ENCODE peak calls at places on chromosomes 6 and 20, in eight cellular contexts. One of them, this sample, is unnamed.

GRCh38 chr6:43481075-43481474 is 3.7 kb downstream of the TJAP1 start:
- DNase-seq in heart left ventricle: no peak
- DNase-seq in colonic mucosa: no peak
- DNase-seq in stomach: no peak
- DNase-seq in A549: no peak
- DNase-seq in astrocyte: no peak
- DNase-seq in HCT116: no peak
- DNase-seq in MM.1S: no peak
- DNase-seq in this sample: no peak

GRCh38 chr6:36964908-36965307 is 10.4 kb downstream of the PI16 start:
- DNase-seq in A549: no peak
- DNase-seq in heart left ventricle: no peak
- DNase-seq in stomach: no peak
- DNase-seq in colonic mucosa: no peak
- DNase-seq in HCT116: no peak
- DNase-seq in MM.1S: no peak
- DNase-seq in astrocyte: no peak
- DNase-seq in this sample: no peak

GRCh38 chr6:157428418-157429202 is 47.6 kb downstream of the ZDHHC14 start:
- DNase-seq in colonic mucosa: no peak
- DNase-seq in A549: peak
- DNase-seq in stomach: no peak
- DNase-seq in HCT116: peak
- DNase-seq in astrocyte: no peak
- DNase-seq in MM.1S: no peak
- DNase-seq in heart left ventricle: no peak
- DNase-seq in this sample: no peak

GRCh38 chr6:51350308-51350904 is 531.7 kb downstream of the TFAP2B start:
- DNase-seq in HCT116: no peak
- DNase-seq in MM.1S: no peak
- DNase-seq in colonic mucosa: no peak
- DNase-seq in stomach: no peak
- DNase-seq in astrocyte: no peak
- DNase-seq in A549: peak
- DNase-seq in heart left ventricle: no peak
- DNase-seq in this sample: no peak

GRCh38 chr20:33076662-33077398 is 2.6 kb upstream of the BPIFB4 start:
- DNase-seq in colonic mucosa: no peak
- DNase-seq in A549: no peak
- DNase-seq in astrocyte: no peak
- DNase-seq in stomach: no peak
- DNase-seq in MM.1S: no peak
- DNase-seq in HCT116: peak
- DNase-seq in heart left ventricle: no peak
- DNase-seq in this sample: no peak

GRCh38 chr20:31967830-31968249 is at the start of gene XKR7:
- DNase-seq in HCT116: no peak
- DNase-seq in astrocyte: no peak
- DNase-seq in stomach: no peak
- DNase-seq in MM.1S: no peak
- DNase-seq in heart left ventricle: peak
- DNase-seq in colonic mucosa: no peak
- DNase-seq in A549: no peak
- DNase-seq in this sample: no peak

GRCh38 chr6:97705568-97705967 is 422.6 kb upstream of the MMS22L start:
- DNase-seq in A549: peak
- DNase-seq in astrocyte: peak
- DNase-seq in HCT116: peak
- DNase-seq in MM.1S: no peak
- DNase-seq in heart left ventricle: no peak
- DNase-seq in colonic mucosa: no peak
- DNase-seq in stomach: no peak
- DNase-seq in this sample: no peak

GRCh38 chr20:37627767-37628130 is 66.1 kb upstream of the CTNNBL1 start:
- DNase-seq in HCT116: no peak
- DNase-seq in heart left ventricle: no peak
- DNase-seq in astrocyte: no peak
- DNase-seq in stomach: no peak
- DNase-seq in MM.1S: no peak
- DNase-seq in colonic mucosa: no peak
- DNase-seq in A549: no peak
- DNase-seq in this sample: no peak

GRCh38 chr6:121555201-121555600 is 119.8 kb downstream of the GJA1 start:
- DNase-seq in astrocyte: no peak
- DNase-seq in colonic mucosa: no peak
- DNase-seq in heart left ventricle: no peak
- DNase-seq in MM.1S: no peak
- DNase-seq in A549: no peak
- DNase-seq in HCT116: no peak
- DNase-seq in stomach: no peak
- DNase-seq in this sample: no peak

GRCh38 chr20:12177657-12178293 is 260.1 kb downstream of the BTBD3 start:
- DNase-seq in astrocyte: no peak
- DNase-seq in stomach: no peak
- DNase-seq in A549: no peak
- DNase-seq in colonic mucosa: peak
- DNase-seq in MM.1S: no peak
- DNase-seq in HCT116: no peak
- DNase-seq in heart left ventricle: no peak
- DNase-seq in this sample: no peak

GRCh38 chr6:26327450-26328264 is 37.3 kb upstream of the BTN3A2 start:
- DNase-seq in colonic mucosa: peak
- DNase-seq in MM.1S: no peak
- DNase-seq in A549: peak
- DNase-seq in stomach: no peak
- DNase-seq in astrocyte: peak
- DNase-seq in HCT116: peak
- DNase-seq in heart left ventricle: no peak
- DNase-seq in this sample: peak

GRCh38 chr6:811806-812205 is 118.9 kb upstream of the EXOC2 start:
- DNase-seq in A549: no peak
- DNase-seq in astrocyte: no peak
- DNase-seq in HCT116: no peak
- DNase-seq in stomach: no peak
- DNase-seq in MM.1S: no peak
- DNase-seq in heart left ventricle: no peak
- DNase-seq in colonic mucosa: no peak
- DNase-seq in this sample: no peak

GRCh38 chr20:20741067-20742045 is 28.9 kb upstream of the RALGAPA2 start:
- DNase-seq in heart left ventricle: no peak
- DNase-seq in colonic mucosa: no peak
- DNase-seq in MM.1S: no peak
- DNase-seq in A549: no peak
- DNase-seq in HCT116: no peak
- DNase-seq in stomach: peak
- DNase-seq in astrocyte: no peak
- DNase-seq in this sample: no peak

GRCh38 chr6:100304575-100304974 is 160.1 kb downstream of the SIM1 start:
- DNase-seq in heart left ventricle: no peak
- DNase-seq in MM.1S: no peak
- DNase-seq in HCT116: no peak
- DNase-seq in colonic mucosa: no peak
- DNase-seq in stomach: no peak
- DNase-seq in A549: no peak
- DNase-seq in astrocyte: no peak
- DNase-seq in this sample: no peak

GRCh38 chr6:128731249-128732165 is 151.4 kb upstream of the LAMA2 start:
- DNase-seq in A549: peak
- DNase-seq in MM.1S: peak
- DNase-seq in astrocyte: peak
- DNase-seq in colonic mucosa: no peak
- DNase-seq in stomach: no peak
- DNase-seq in HCT116: peak
- DNase-seq in heart left ventricle: peak
- DNase-seq in this sample: no peak

GRCh38 chr20:63508072-63508768 is 9.3 kb upstream of the EEF1A2 start:
- DNase-seq in heart left ventricle: no peak
- DNase-seq in MM.1S: no peak
- DNase-seq in A549: no peak
- DNase-seq in astrocyte: no peak
- DNase-seq in colonic mucosa: no peak
- DNase-seq in stomach: no peak
- DNase-seq in HCT116: no peak
- DNase-seq in this sample: no peak

GRCh38 chr6:43376551-43376981 is 7.1 kb upstream of the ZNF318 start:
- DNase-seq in stomach: no peak
- DNase-seq in A549: no peak
- DNase-seq in astrocyte: no peak
- DNase-seq in heart left ventricle: no peak
- DNase-seq in MM.1S: no peak
- DNase-seq in HCT116: no peak
- DNase-seq in colonic mucosa: no peak
- DNase-seq in this sample: peak

GRCh38 chr6:112218563-112218962 is 35.8 kb downstream of the LAMA4 start:
- DNase-seq in A549: peak
- DNase-seq in stomach: no peak
- DNase-seq in heart left ventricle: peak
- DNase-seq in MM.1S: no peak
- DNase-seq in astrocyte: no peak
- DNase-seq in HCT116: no peak
- DNase-seq in colonic mucosa: no peak
- DNase-seq in this sample: no peak

GRCh38 chr6:16559091-16559490 is 202.2 kb downstream of the ATXN1 start:
- DNase-seq in colonic mucosa: no peak
- DNase-seq in HCT116: no peak
- DNase-seq in MM.1S: no peak
- DNase-seq in A549: no peak
- DNase-seq in astrocyte: no peak
- DNase-seq in heart left ventricle: no peak
- DNase-seq in stomach: no peak
- DNase-seq in this sample: no peak

GRCh38 chr6:88609973-88610372 is 353.4 kb downstream of the RNGTT start:
- DNase-seq in A549: no peak
- DNase-seq in colonic mucosa: no peak
- DNase-seq in astrocyte: no peak
- DNase-seq in heart left ventricle: no peak
- DNase-seq in stomach: no peak
- DNase-seq in HCT116: no peak
- DNase-seq in MM.1S: no peak
- DNase-seq in this sample: no peak

GRCh38 chr6:6438286-6438685 is 117.8 kb upstream of the F13A1 start:
- DNase-seq in stomach: no peak
- DNase-seq in colonic mucosa: no peak
- DNase-seq in MM.1S: no peak
- DNase-seq in A549: no peak
- DNase-seq in HCT116: no peak
- DNase-seq in heart left ventricle: no peak
- DNase-seq in astrocyte: no peak
- DNase-seq in this sample: no peak

GRCh38 chr20:17680836-17681740 is 954 bp downstream of the RRBP1 start:
- DNase-seq in HCT116: no peak
- DNase-seq in colonic mucosa: peak
- DNase-seq in heart left ventricle: peak
- DNase-seq in stomach: peak
- DNase-seq in MM.1S: peak
- DNase-seq in astrocyte: peak
- DNase-seq in A549: peak
- DNase-seq in this sample: peak

GRCh38 chr6:44053760-44054556 is 73.3 kb downstream of the MRPL14 start:
- DNase-seq in stomach: no peak
- DNase-seq in A549: no peak
- DNase-seq in astrocyte: peak
- DNase-seq in MM.1S: no peak
- DNase-seq in heart left ventricle: no peak
- DNase-seq in colonic mucosa: no peak
- DNase-seq in HCT116: no peak
- DNase-seq in this sample: no peak

GRCh38 chr6:160767019-160767646 is 65.1 kb downstream of the PLG start:
- DNase-seq in astrocyte: peak
- DNase-seq in heart left ventricle: peak
- DNase-seq in colonic mucosa: peak
- DNase-seq in stomach: peak
- DNase-seq in MM.1S: peak
- DNase-seq in HCT116: no peak
- DNase-seq in A549: peak
- DNase-seq in this sample: no peak

GRCh38 chr20:52361650-52362049 is 170.1 kb upstream of the ZFP64 start:
- DNase-seq in MM.1S: no peak
- DNase-seq in A549: no peak
- DNase-seq in heart left ventricle: no peak
- DNase-seq in colonic mucosa: no peak
- DNase-seq in astrocyte: no peak
- DNase-seq in stomach: peak
- DNase-seq in HCT116: no peak
- DNase-seq in this sample: no peak

GRCh38 chr6:10531942-10532341 is 10.8 kb downstream of the GCNT2 start:
- DNase-seq in HCT116: no peak
- DNase-seq in astrocyte: no peak
- DNase-seq in stomach: no peak
- DNase-seq in colonic mucosa: no peak
- DNase-seq in heart left ventricle: no peak
- DNase-seq in A549: no peak
- DNase-seq in MM.1S: no peak
- DNase-seq in this sample: no peak
- H3K4me3 ChIP-seq in HCT116: no peak
- H3K4me3 ChIP-seq in astrocyte: no peak
- H3K4me3 ChIP-seq in stomach: peak
- H3K4me3 ChIP-seq in colonic mucosa: no peak
- H3K4me3 ChIP-seq in heart left ventricle: no peak
- H3K4me3 ChIP-seq in A549: no peak
- H3K4me3 ChIP-seq in MM.1S: no peak
- H3K4me3 ChIP-seq in this sample: peak

GRCh38 chr6:106805771-106806170 is 168.8 kb downstream of the CD24 start:
- DNase-seq in A549: no peak
- DNase-seq in heart left ventricle: no peak
- DNase-seq in colonic mucosa: no peak
- DNase-seq in astrocyte: no peak
- DNase-seq in stomach: no peak
- DNase-seq in MM.1S: no peak
- DNase-seq in HCT116: no peak
- DNase-seq in this sample: no peak
- TF ChIP-seq CTCF in A549: no peak
- TF ChIP-seq CTCF in heart left ventricle: no peak
- TF ChIP-seq CTCF in colonic mucosa: no peak
- TF ChIP-seq CTCF in astrocyte: no peak
- TF ChIP-seq CTCF in stomach: no peak
- TF ChIP-seq CTCF in MM.1S: no peak
- TF ChIP-seq CTCF in HCT116: no peak
- TF ChIP-seq CTCF in this sample: no peak

GRCh38 chr20:47453167-47453782 is 48.4 kb upstream of the NCOA3 start:
- DNase-seq in heart left ventricle: no peak
- DNase-seq in astrocyte: peak
- DNase-seq in HCT116: peak
- DNase-seq in colonic mucosa: no peak
- DNase-seq in A549: peak
- DNase-seq in MM.1S: peak
- DNase-seq in stomach: no peak
- DNase-seq in this sample: peak
- H3K4me3 ChIP-seq in heart left ventricle: no peak
- H3K4me3 ChIP-seq in astrocyte: no peak
- H3K4me3 ChIP-seq in HCT116: peak
- H3K4me3 ChIP-seq in colonic mucosa: no peak
- H3K4me3 ChIP-seq in A549: no peak
- H3K4me3 ChIP-seq in MM.1S: peak
- H3K4me3 ChIP-seq in stomach: no peak
- H3K4me3 ChIP-seq in this sample: peak

DNA sequence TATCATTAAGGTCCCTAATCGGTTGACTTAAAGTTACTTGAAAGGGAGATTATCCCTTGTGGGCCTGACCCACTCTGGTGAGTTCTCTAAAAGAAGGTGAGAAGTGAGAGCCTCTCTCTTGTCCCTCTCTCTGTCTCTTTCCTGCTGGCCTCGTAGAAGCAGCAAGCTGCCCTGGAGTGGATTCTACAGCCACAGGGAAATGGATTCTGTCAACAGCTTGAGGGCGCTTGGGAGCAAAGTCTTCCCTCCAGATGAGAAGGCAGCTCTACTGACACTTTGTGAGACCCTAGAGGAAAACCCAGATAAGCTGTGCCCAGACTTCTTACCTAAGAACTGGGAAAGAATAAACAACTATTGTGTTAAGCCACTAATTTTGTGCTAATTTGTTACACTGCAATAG is 40.0 kb downstream of the ANKRD60 start:
- DNase-seq in heart left ventricle: no peak
- DNase-seq in colonic mucosa: no peak
- DNase-seq in A549: no peak
- DNase-seq in astrocyte: no peak
- DNase-seq in MM.1S: no peak
- DNase-seq in HCT116: no peak
- DNase-seq in stomach: no peak
- DNase-seq in this sample: no peak
- TF ChIP-seq CTCF in heart left ventricle: no peak
- TF ChIP-seq CTCF in colonic mucosa: no peak
- TF ChIP-seq CTCF in A549: no peak
- TF ChIP-seq CTCF in astrocyte: no peak
- TF ChIP-seq CTCF in MM.1S: no peak
- TF ChIP-seq CTCF in HCT116: no peak
- TF ChIP-seq CTCF in stomach: no peak
- TF ChIP-seq CTCF in this sample: no peak

This sample was measured in GM12864.